ENCODE peak calls at places on chromosomes 1 and 21, in five cellular contexts. Y, U, T, M and H are unnamed samples.

GRCh38 chr1:212062832-212063438 is 27.4 kb downstream of the DTL start:
- DNase-seq in U (peak; percentile 73), T (no peak), M (peak; percentile 9), Y (peak; percentile 56), H (no peak)

GRCh38 chr21:25911730-25912401 is 177.1 kb downstream of the GABPA start:
- DNase-seq in T (no peak), M (no peak), U (no peak), Y (no peak), H (no peak)

GRCh38 chr1:41241748-41242644 is at the start of gene SCMH1:
- DNase-seq in M (peak; percentile 25), Y (peak; percentile 84), T (peak; percentile 22), U (peak; percentile 40), H (no peak)

GRCh38 chr1:218665216-218665615 is 320.1 kb downstream of the TGFB2 start:
- DNase-seq in U (peak; percentile 48), T (peak; percentile 77), M (no peak), Y (no peak), H (peak; percentile 74)

GRCh38 chr1:209565759-209566678 is 17.5 kb upstream of the CAMK1G start:
- DNase-seq in U (peak; percentile 97), Y (peak; percentile 94), T (peak; percentile 79), M (peak; percentile 77), H (peak; percentile 82)

GRCh38 chr1:92485374-92486250 is 1.1 kb downstream of the GFI1 start:
- DNase-seq in T (no peak), Y (peak; percentile 55), U (no peak), M (peak; percentile 62), H (no peak)

GRCh38 chr1:27363766-27364695 is 2.7 kb downstream of the MAP3K6 start:
- DNase-seq in M (no peak), U (no peak), Y (no peak), T (no peak), H (no peak)

GRCh38 chr1:78051005-78051404 is 5.2 kb downstream of the GIPC2 start:
- DNase-seq in Y (no peak), U (no peak), T (no peak), M (no peak), H (no peak)

GRCh38 chr1:192639607-192640368 is 3.8 kb downstream of the RGS13 start:
- DNase-seq in U (peak; percentile 83), Y (no peak), M (peak; percentile 12), T (no peak), H (no peak)

GRCh38 chr21:33641339-33642026 is at the start of gene CRYZL1:
- DNase-seq in T (peak; percentile 100), M (peak; percentile 100), U (peak; percentile 100), Y (peak; percentile 100), H (peak; percentile 100)

GRCh38 chr1:203268901-203269653 is 36.2 kb upstream of the BTG2 start:
- DNase-seq in Y (peak; percentile 85), M (peak; percentile 62), U (peak; percentile 86), T (no peak), H (no peak)

GRCh38 chr21:44539991-44540666 is at the start of gene KRTAP10-1:
- DNase-seq in T (no peak), U (no peak), M (no peak), Y (no peak), H (peak; percentile 52)

GRCh38 chr1:16451868-16452528 is 11.5 kb downstream of the NECAP2 start:
- DNase-seq in U (no peak), M (no peak), T (no peak), Y (no peak), H (no peak)

GRCh38 chr1:227244339-227245118 is 73.8 kb downstream of the CDC42BPA start:
- DNase-seq in T (no peak), U (no peak), Y (no peak), M (no peak), H (no peak)
- H3K27ac ChIP-seq in T (no peak overlapping the region), U (no peak overlapping the region), Y (no peak overlapping the region), M (no peak overlapping the region), H (peak overlapping the region; percentile 61)

DNA sequence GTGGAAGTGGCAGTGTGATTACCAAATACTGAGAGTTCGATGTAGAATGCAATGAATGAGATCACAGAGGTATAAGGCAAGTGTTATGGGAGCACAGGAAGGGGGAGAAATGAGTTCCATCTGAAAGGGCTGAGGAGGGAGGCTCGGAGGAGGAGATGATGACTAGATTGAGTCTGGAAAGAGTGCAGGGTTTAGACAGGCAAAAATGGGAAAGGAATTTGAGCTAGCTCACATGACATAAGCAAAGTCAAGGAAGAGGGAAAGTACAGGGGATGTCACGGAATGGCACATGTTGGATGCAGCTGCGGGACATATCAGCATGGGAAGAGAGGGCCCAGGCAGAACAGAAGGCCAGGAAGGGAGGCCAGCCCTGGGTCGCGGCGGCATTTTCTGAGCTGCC is 132.7 kb downstream of the RUNX1 start:
- DNase-seq in U (no peak), Y (no peak), T (no peak), M (no peak), H (no peak)
- H3K27me3 ChIP-seq in U (no peaks in the 10 kb centered on the region), Y (peaks cover 81% of the 10 kb centered on the region), T (peaks cover 7% of the 10 kb centered on the region), M (no peaks in the 10 kb centered on the region), H (no peaks in the 10 kb centered on the region)

GRCh38 chr1:81183157-81183952 is 617.4 kb upstream of the ADGRL2 start:
- DNase-seq in Y (no peak), U (no peak), T (no peak), M (no peak), H (no peak)
- H3K4me3 ChIP-seq in Y (no peak overlapping the region), U (no peak overlapping the region), T (no peak overlapping the region), M (no peak overlapping the region), H (no peak overlapping the region)

GRCh38 chr1:58726581-58726980 is 26.7 kb upstream of the MYSM1 start:
- DNase-seq in T (no peak), U (no peak), Y (no peak), M (no peak), H (no peak)
- H3K27ac ChIP-seq in T (no peak overlapping the region), U (peak overlapping the region; percentile 77), Y (no peak overlapping the region), M (peak overlapping the region; percentile 74), H (no peak overlapping the region)